ENCODE peak calls at places on chromosomes 12 and 14, in seven cellular contexts. M is H7; K is NCI-H1092 treated with DMSO at 0.1 percent for 48 hours; N is left ventricle myocardium superior; X is HTR-8/SVneo; A is left lung; P is stimulated activated naive CD8-positive, alpha-beta T cell treated with anti-CD3 and anti-CD28 coated beads, Interleukin-15, amount 100 ng/mL, for 72 hours. F is an unnamed sample.

GRCh38 chr12:96172981-96173380 is 21.2 kb upstream of the ELK3 start:
- DNase-seq in M (peak; percentile 1), K (no peak), N (no peak), X (no peak), A (no peak), P (no peak), F (no peak)

GRCh38 chr12:113040722-113041168 is 15.8 kb upstream of the DTX1 start:
- DNase-seq in M (no peak), K (no peak), N (peak; percentile 81), X (peak; percentile 72), A (peak; percentile 83), P (no peak), F (peak; percentile 90)

GRCh38 chr12:6426882-6427671 is 17.7 kb upstream of the CD27 start:
- DNase-seq in M (no peak), K (no peak), N (no peak), X (no peak), A (no peak), P (peak; percentile 90), F (no peak)

GRCh38 chr14:74299061-74299545 is 3.6 kb downstream of the ABCD4 start:
- DNase-seq in M (no peak), K (no peak), N (peak; percentile 37), X (no peak), A (no peak), P (no peak), F (no peak)

GRCh38 chr12:1593232-1594044 is 943 bp downstream of the FBXL14 start:
- DNase-seq in M (peak; percentile 75), K (peak; percentile 49), N (peak; percentile 58), X (peak; percentile 53), A (peak; percentile 63), P (peak; percentile 67), F (peak; percentile 58)

GRCh38 chr12:88391556-88391955 is 188.7 kb downstream of the KITLG start:
- DNase-seq in M (no peak), K (no peak), N (no peak), X (peak; percentile 62), A (no peak), P (no peak), F (no peak)

GRCh38 chr12:2537868-2538541 is 256.8 kb upstream of the FKBP4 start:
- DNase-seq in M (no peak), K (no peak), N (no peak), X (no peak), A (no peak), P (no peak), F (no peak)

GRCh38 chr14:91918159-91918883 is 29.2 kb downstream of the FBLN5 start:
- DNase-seq in M (no peak), K (no peak), N (no peak), X (no peak), A (no peak), P (no peak), F (no peak)

GRCh38 chr12:29273178-29273843 is 107.7 kb downstream of the ERGIC2 start:
- DNase-seq in M (no peak), K (no peak), N (no peak), X (no peak), A (no peak), P (no peak), F (no peak)

GRCh38 chr12:58046281-58046680 is 104.9 kb downstream of the ATP23 start:
- DNase-seq in M (no peak), K (no peak), N (no peak), X (no peak), A (no peak), P (no peak), F (no peak)

GRCh38 chr12:97886548-97887176 is 424.1 kb downstream of the RMST start:
- DNase-seq in M (no peak), K (no peak), N (no peak), X (no peak), A (no peak), P (no peak), F (no peak)

GRCh38 chr14:105067140-105067968 is 2.1 kb upstream of the GPR132 start:
- DNase-seq in M (no peak), K (no peak), N (no peak), X (peak; percentile 56), A (no peak), P (no peak), F (peak; percentile 42)

GRCh38 chr14:61051046-61051445 is 70.0 kb downstream of the SLC38A6 start:
- DNase-seq in M (peak; percentile 9), K (no peak), N (peak; percentile 36), X (no peak), A (peak; percentile 48), P (no peak), F (peak; percentile 58)

F was measured in Right ventricle myocardium superior.